ENCODE peak calls at places on chromosome 10, in eight cellular contexts. One of them, this sample, is unnamed.

GRCh38 chr10:87700031-87700796 is 40.5 kb downstream of the PAPSS2 start:
- DNase-seq in NCI-H1105 treated with DMSO at 0.1 percent for 48 hours: no peak
- DNase-seq in foreskin fibroblast: peak
- DNase-seq in neural progenitor cell: no peak
- DNase-seq in A549: no peak
- DNase-seq in activated CD4-positive, alpha-beta T cell treated with anti-CD3 and anti-CD28 coated beads, Interleukin-2, amount 10 ng/mL, durations not matched to agents 7 days and 5 days: no peak
- DNase-seq in AG20443: peak
- DNase-seq in HCT116: no peak
- DNase-seq in this sample: no peak

GRCh38 chr10:28840954-28841353 is 163.6 kb downstream of the BAMBI start:
- DNase-seq in foreskin fibroblast: no peak
- DNase-seq in NCI-H1105 treated with DMSO at 0.1 percent for 48 hours: no peak
- DNase-seq in AG20443: no peak
- DNase-seq in neural progenitor cell: no peak
- DNase-seq in activated CD4-positive, alpha-beta T cell treated with anti-CD3 and anti-CD28 coated beads, Interleukin-2, amount 10 ng/mL, durations not matched to agents 7 days and 5 days: no peak
- DNase-seq in HCT116: no peak
- DNase-seq in A549: no peak
- DNase-seq in this sample: no peak

GRCh38 chr10:12480440-12480839 is 131.1 kb downstream of the CAMK1D start:
- DNase-seq in foreskin fibroblast: no peak
- DNase-seq in neural progenitor cell: no peak
- DNase-seq in HCT116: no peak
- DNase-seq in NCI-H1105 treated with DMSO at 0.1 percent for 48 hours: no peak
- DNase-seq in activated CD4-positive, alpha-beta T cell treated with anti-CD3 and anti-CD28 coated beads, Interleukin-2, amount 10 ng/mL, durations not matched to agents 7 days and 5 days: no peak
- DNase-seq in AG20443: no peak
- DNase-seq in A549: no peak
- DNase-seq in this sample: no peak

GRCh38 chr10:114576716-114577115 is 81.4 kb downstream of the ABLIM1 start:
- DNase-seq in neural progenitor cell: no peak
- DNase-seq in HCT116: no peak
- DNase-seq in AG20443: no peak
- DNase-seq in activated CD4-positive, alpha-beta T cell treated with anti-CD3 and anti-CD28 coated beads, Interleukin-2, amount 10 ng/mL, durations not matched to agents 7 days and 5 days: no peak
- DNase-seq in NCI-H1105 treated with DMSO at 0.1 percent for 48 hours: no peak
- DNase-seq in foreskin fibroblast: no peak
- DNase-seq in A549: no peak
- DNase-seq in this sample: peak

GRCh38 chr10:17003666-17004065 is 125.9 kb downstream of the CUBN start:
- DNase-seq in HCT116: no peak
- DNase-seq in A549: no peak
- DNase-seq in activated CD4-positive, alpha-beta T cell treated with anti-CD3 and anti-CD28 coated beads, Interleukin-2, amount 10 ng/mL, durations not matched to agents 7 days and 5 days: no peak
- DNase-seq in AG20443: no peak
- DNase-seq in NCI-H1105 treated with DMSO at 0.1 percent for 48 hours: no peak
- DNase-seq in foreskin fibroblast: no peak
- DNase-seq in neural progenitor cell: no peak
- DNase-seq in this sample: no peak

GRCh38 chr10:71661942-71662341 is 57.6 kb downstream of the C10orf105 start:
- DNase-seq in A549: no peak
- DNase-seq in NCI-H1105 treated with DMSO at 0.1 percent for 48 hours: no peak
- DNase-seq in HCT116: no peak
- DNase-seq in neural progenitor cell: no peak
- DNase-seq in AG20443: no peak
- DNase-seq in activated CD4-positive, alpha-beta T cell treated with anti-CD3 and anti-CD28 coated beads, Interleukin-2, amount 10 ng/mL, durations not matched to agents 7 days and 5 days: no peak
- DNase-seq in foreskin fibroblast: no peak
- DNase-seq in this sample: no peak

GRCh38 chr10:97640868-97641811 is 669 bp downstream of the PI4K2A start:
- DNase-seq in A549: no peak
- DNase-seq in activated CD4-positive, alpha-beta T cell treated with anti-CD3 and anti-CD28 coated beads, Interleukin-2, amount 10 ng/mL, durations not matched to agents 7 days and 5 days: peak
- DNase-seq in AG20443: peak
- DNase-seq in foreskin fibroblast: peak
- DNase-seq in neural progenitor cell: peak
- DNase-seq in HCT116: no peak
- DNase-seq in NCI-H1105 treated with DMSO at 0.1 percent for 48 hours: no peak
- DNase-seq in this sample: peak

GRCh38 chr10:24771943-24772747 is 48.5 kb upstream of the ARHGAP21 start:
- DNase-seq in NCI-H1105 treated with DMSO at 0.1 percent for 48 hours: no peak
- DNase-seq in activated CD4-positive, alpha-beta T cell treated with anti-CD3 and anti-CD28 coated beads, Interleukin-2, amount 10 ng/mL, durations not matched to agents 7 days and 5 days: no peak
- DNase-seq in A549: no peak
- DNase-seq in neural progenitor cell: no peak
- DNase-seq in HCT116: no peak
- DNase-seq in AG20443: peak
- DNase-seq in foreskin fibroblast: no peak
- DNase-seq in this sample: no peak

GRCh38 chr10:128475686-128476410 is 349.6 kb upstream of the MKI67 start:
- DNase-seq in activated CD4-positive, alpha-beta T cell treated with anti-CD3 and anti-CD28 coated beads, Interleukin-2, amount 10 ng/mL, durations not matched to agents 7 days and 5 days: no peak
- DNase-seq in foreskin fibroblast: no peak
- DNase-seq in AG20443: no peak
- DNase-seq in HCT116: no peak
- DNase-seq in NCI-H1105 treated with DMSO at 0.1 percent for 48 hours: no peak
- DNase-seq in neural progenitor cell: no peak
- DNase-seq in A549: no peak
- DNase-seq in this sample: no peak

GRCh38 chr10:3424102-3424803 is 251.7 kb upstream of the PITRM1 start:
- DNase-seq in NCI-H1105 treated with DMSO at 0.1 percent for 48 hours: no peak
- DNase-seq in HCT116: peak
- DNase-seq in activated CD4-positive, alpha-beta T cell treated with anti-CD3 and anti-CD28 coated beads, Interleukin-2, amount 10 ng/mL, durations not matched to agents 7 days and 5 days: no peak
- DNase-seq in AG20443: no peak
- DNase-seq in foreskin fibroblast: no peak
- DNase-seq in neural progenitor cell: no peak
- DNase-seq in A549: no peak
- DNase-seq in this sample: peak

GRCh38 chr10:106557951-106558733 is 606.4 kb downstream of the SORCS1 start:
- DNase-seq in activated CD4-positive, alpha-beta T cell treated with anti-CD3 and anti-CD28 coated beads, Interleukin-2, amount 10 ng/mL, durations not matched to agents 7 days and 5 days: no peak
- DNase-seq in neural progenitor cell: no peak
- DNase-seq in foreskin fibroblast: peak
- DNase-seq in AG20443: no peak
- DNase-seq in NCI-H1105 treated with DMSO at 0.1 percent for 48 hours: no peak
- DNase-seq in A549: no peak
- DNase-seq in HCT116: no peak
- DNase-seq in this sample: no peak

GRCh38 chr10:102596506-102596971 is 47.7 kb upstream of the TRIM8 start:
- DNase-seq in HCT116: peak
- DNase-seq in neural progenitor cell: peak
- DNase-seq in foreskin fibroblast: no peak
- DNase-seq in A549: peak
- DNase-seq in NCI-H1105 treated with DMSO at 0.1 percent for 48 hours: peak
- DNase-seq in AG20443: peak
- DNase-seq in activated CD4-positive, alpha-beta T cell treated with anti-CD3 and anti-CD28 coated beads, Interleukin-2, amount 10 ng/mL, durations not matched to agents 7 days and 5 days: peak
- DNase-seq in this sample: peak

GRCh38 chr10:63735305-63735704 is 214.1 kb downstream of the REEP3 start:
- DNase-seq in NCI-H1105 treated with DMSO at 0.1 percent for 48 hours: no peak
- DNase-seq in A549: no peak
- DNase-seq in AG20443: no peak
- DNase-seq in activated CD4-positive, alpha-beta T cell treated with anti-CD3 and anti-CD28 coated beads, Interleukin-2, amount 10 ng/mL, durations not matched to agents 7 days and 5 days: no peak
- DNase-seq in foreskin fibroblast: no peak
- DNase-seq in neural progenitor cell: no peak
- DNase-seq in HCT116: no peak
- DNase-seq in this sample: no peak

GRCh38 chr10:79051766-79052165 is 17.0 kb upstream of the ZMIZ1 start:
- DNase-seq in activated CD4-positive, alpha-beta T cell treated with anti-CD3 and anti-CD28 coated beads, Interleukin-2, amount 10 ng/mL, durations not matched to agents 7 days and 5 days: no peak
- DNase-seq in A549: no peak
- DNase-seq in NCI-H1105 treated with DMSO at 0.1 percent for 48 hours: no peak
- DNase-seq in HCT116: no peak
- DNase-seq in foreskin fibroblast: no peak
- DNase-seq in AG20443: no peak
- DNase-seq in neural progenitor cell: no peak
- DNase-seq in this sample: no peak

GRCh38 chr10:38605153-38605661 is 511.1 kb downstream of the ZNF37A start:
- DNase-seq in foreskin fibroblast: no peak
- DNase-seq in AG20443: no peak
- DNase-seq in A549: no peak
- DNase-seq in activated CD4-positive, alpha-beta T cell treated with anti-CD3 and anti-CD28 coated beads, Interleukin-2, amount 10 ng/mL, durations not matched to agents 7 days and 5 days: no peak
- DNase-seq in HCT116: no peak
- DNase-seq in neural progenitor cell: no peak
- DNase-seq in NCI-H1105 treated with DMSO at 0.1 percent for 48 hours: no peak
- DNase-seq in this sample: no peak

GRCh38 chr10:129241461-129241860 is 225.6 kb upstream of the MGMT start:
- DNase-seq in A549: no peak
- DNase-seq in neural progenitor cell: no peak
- DNase-seq in HCT116: no peak
- DNase-seq in activated CD4-positive, alpha-beta T cell treated with anti-CD3 and anti-CD28 coated beads, Interleukin-2, amount 10 ng/mL, durations not matched to agents 7 days and 5 days: no peak
- DNase-seq in AG20443: no peak
- DNase-seq in foreskin fibroblast: no peak
- DNase-seq in NCI-H1105 treated with DMSO at 0.1 percent for 48 hours: no peak
- DNase-seq in this sample: no peak

GRCh38 chr10:77583527-77583926 is 54.1 kb downstream of the KCNMA1 start:
- DNase-seq in NCI-H1105 treated with DMSO at 0.1 percent for 48 hours: no peak
- DNase-seq in AG20443: no peak
- DNase-seq in neural progenitor cell: no peak
- DNase-seq in activated CD4-positive, alpha-beta T cell treated with anti-CD3 and anti-CD28 coated beads, Interleukin-2, amount 10 ng/mL, durations not matched to agents 7 days and 5 days: no peak
- DNase-seq in HCT116: no peak
- DNase-seq in A549: no peak
- DNase-seq in foreskin fibroblast: no peak
- DNase-seq in this sample: no peak

GRCh38 chr10:119025776-119026175 is 3.7 kb upstream of the NANOS1 start:
- DNase-seq in A549: no peak
- DNase-seq in AG20443: no peak
- DNase-seq in neural progenitor cell: no peak
- DNase-seq in NCI-H1105 treated with DMSO at 0.1 percent for 48 hours: peak
- DNase-seq in activated CD4-positive, alpha-beta T cell treated with anti-CD3 and anti-CD28 coated beads, Interleukin-2, amount 10 ng/mL, durations not matched to agents 7 days and 5 days: no peak
- DNase-seq in foreskin fibroblast: no peak
- DNase-seq in HCT116: no peak
- DNase-seq in this sample: peak

GRCh38 chr10:76428541-76429330 is 997.3 kb downstream of the LRMDA start:
- DNase-seq in A549: no peak
- DNase-seq in AG20443: peak
- DNase-seq in NCI-H1105 treated with DMSO at 0.1 percent for 48 hours: no peak
- DNase-seq in foreskin fibroblast: peak
- DNase-seq in HCT116: no peak
- DNase-seq in neural progenitor cell: no peak
- DNase-seq in activated CD4-positive, alpha-beta T cell treated with anti-CD3 and anti-CD28 coated beads, Interleukin-2, amount 10 ng/mL, durations not matched to agents 7 days and 5 days: no peak
- DNase-seq in this sample: peak

GRCh38 chr10:86958109-86958830 is at the start of gene SNCG:
- DNase-seq in A549: no peak
- DNase-seq in HCT116: no peak
- DNase-seq in NCI-H1105 treated with DMSO at 0.1 percent for 48 hours: peak
- DNase-seq in foreskin fibroblast: no peak
- DNase-seq in activated CD4-positive, alpha-beta T cell treated with anti-CD3 and anti-CD28 coated beads, Interleukin-2, amount 10 ng/mL, durations not matched to agents 7 days and 5 days: no peak
- DNase-seq in AG20443: peak
- DNase-seq in neural progenitor cell: no peak
- DNase-seq in this sample: peak

GRCh38 chr10:104521901-104522827 is 118.9 kb upstream of the SORCS3 start:
- DNase-seq in AG20443: no peak
- DNase-seq in foreskin fibroblast: no peak
- DNase-seq in HCT116: no peak
- DNase-seq in activated CD4-positive, alpha-beta T cell treated with anti-CD3 and anti-CD28 coated beads, Interleukin-2, amount 10 ng/mL, durations not matched to agents 7 days and 5 days: no peak
- DNase-seq in A549: no peak
- DNase-seq in neural progenitor cell: no peak
- DNase-seq in NCI-H1105 treated with DMSO at 0.1 percent for 48 hours: peak
- DNase-seq in this sample: no peak

GRCh38 chr10:65320256-65321026 is 1605.4 kb upstream of the LRRTM3 start:
- DNase-seq in activated CD4-positive, alpha-beta T cell treated with anti-CD3 and anti-CD28 coated beads, Interleukin-2, amount 10 ng/mL, durations not matched to agents 7 days and 5 days: no peak
- DNase-seq in A549: no peak
- DNase-seq in AG20443: no peak
- DNase-seq in neural progenitor cell: no peak
- DNase-seq in foreskin fibroblast: no peak
- DNase-seq in NCI-H1105 treated with DMSO at 0.1 percent for 48 hours: no peak
- DNase-seq in HCT116: no peak
- DNase-seq in this sample: no peak

GRCh38 chr10:84571146-84571545 is 242.8 kb downstream of the CCSER2 start:
- DNase-seq in NCI-H1105 treated with DMSO at 0.1 percent for 48 hours: no peak
- DNase-seq in HCT116: no peak
- DNase-seq in AG20443: no peak
- DNase-seq in foreskin fibroblast: no peak
- DNase-seq in activated CD4-positive, alpha-beta T cell treated with anti-CD3 and anti-CD28 coated beads, Interleukin-2, amount 10 ng/mL, durations not matched to agents 7 days and 5 days: no peak
- DNase-seq in A549: no peak
- DNase-seq in neural progenitor cell: no peak
- DNase-seq in this sample: no peak

GRCh38 chr10:42943025-42943818 is 133.6 kb upstream of the RET start:
- DNase-seq in HCT116: no peak
- DNase-seq in foreskin fibroblast: no peak
- DNase-seq in neural progenitor cell: no peak
- DNase-seq in activated CD4-positive, alpha-beta T cell treated with anti-CD3 and anti-CD28 coated beads, Interleukin-2, amount 10 ng/mL, durations not matched to agents 7 days and 5 days: no peak
- DNase-seq in AG20443: no peak
- DNase-seq in A549: no peak
- DNase-seq in NCI-H1105 treated with DMSO at 0.1 percent for 48 hours: no peak
- DNase-seq in this sample: no peak

GRCh38 chr10:94287331-94287730 is 75.4 kb downstream of the NOC3L start:
- DNase-seq in A549: no peak
- DNase-seq in HCT116: no peak
- DNase-seq in foreskin fibroblast: no peak
- DNase-seq in neural progenitor cell: no peak
- DNase-seq in AG20443: no peak
- DNase-seq in NCI-H1105 treated with DMSO at 0.1 percent for 48 hours: no peak
- DNase-seq in activated CD4-positive, alpha-beta T cell treated with anti-CD3 and anti-CD28 coated beads, Interleukin-2, amount 10 ng/mL, durations not matched to agents 7 days and 5 days: no peak
- DNase-seq in this sample: no peak

GRCh38 chr10:61565819-61566560 is 96.7 kb upstream of the CABCOCO1 start:
- DNase-seq in NCI-H1105 treated with DMSO at 0.1 percent for 48 hours: no peak
- DNase-seq in AG20443: no peak
- DNase-seq in A549: no peak
- DNase-seq in HCT116: no peak
- DNase-seq in foreskin fibroblast: no peak
- DNase-seq in activated CD4-positive, alpha-beta T cell treated with anti-CD3 and anti-CD28 coated beads, Interleukin-2, amount 10 ng/mL, durations not matched to agents 7 days and 5 days: no peak
- DNase-seq in neural progenitor cell: no peak
- DNase-seq in this sample: no peak

GRCh38 chr10:13195016-13195415 is 33.7 kb downstream of the MCM10 start:
- DNase-seq in activated CD4-positive, alpha-beta T cell treated with anti-CD3 and anti-CD28 coated beads, Interleukin-2, amount 10 ng/mL, durations not matched to agents 7 days and 5 days: no peak
- DNase-seq in neural progenitor cell: no peak
- DNase-seq in A549: no peak
- DNase-seq in NCI-H1105 treated with DMSO at 0.1 percent for 48 hours: no peak
- DNase-seq in foreskin fibroblast: peak
- DNase-seq in AG20443: no peak
- DNase-seq in HCT116: no peak
- DNase-seq in this sample: no peak